ENCODE peak calls at places on chromosomes 6 and 20, in seven cellular contexts. One of them, this sample, is unnamed.

GRCh38 chr6:53793318-53793975 is 1.4 kb upstream of the LRRC1 start:
- DNase-seq in lower lobe of right lung: peak; percentile 72
- DNase-seq in aorta: peak; percentile 63
- DNase-seq in breast epithelium: peak; percentile 31
- DNase-seq in cardiac muscle cell: peak; percentile 68
- DNase-seq in lung: peak; percentile 75
- DNase-seq in adrenal gland: peak; percentile 39
- DNase-seq in this sample: peak; percentile 22

GRCh38 chr6:29627762-29628418 is 5.1 kb downstream of the GABBR1 start:
- DNase-seq in lung: peak; percentile 53
- DNase-seq in cardiac muscle cell: peak; percentile 95
- DNase-seq in lower lobe of right lung: peak; percentile 67
- DNase-seq in breast epithelium: peak; percentile 63
- DNase-seq in aorta: peak; percentile 87
- DNase-seq in adrenal gland: peak; percentile 61
- DNase-seq in this sample: peak; percentile 80

GRCh38 chr6:14630136-14630535 is 512.6 kb downstream of the CD83 start:
- DNase-seq in lower lobe of right lung: no peak
- DNase-seq in cardiac muscle cell: no peak
- DNase-seq in lung: no peak
- DNase-seq in breast epithelium: no peak
- DNase-seq in adrenal gland: no peak
- DNase-seq in aorta: no peak
- DNase-seq in this sample: no peak

GRCh38 chr6:74044417-74045096 is 348.6 kb downstream of the CD109 start:
- DNase-seq in aorta: no peak
- DNase-seq in breast epithelium: no peak
- DNase-seq in cardiac muscle cell: peak; percentile 57
- DNase-seq in lung: no peak
- DNase-seq in adrenal gland: no peak
- DNase-seq in lower lobe of right lung: no peak
- DNase-seq in this sample: no peak

GRCh38 chr6:19478992-19479391 is 358.2 kb upstream of the ID4 start:
- DNase-seq in aorta: no peak
- DNase-seq in adrenal gland: no peak
- DNase-seq in cardiac muscle cell: peak; percentile 18
- DNase-seq in lower lobe of right lung: no peak
- DNase-seq in lung: no peak
- DNase-seq in breast epithelium: no peak
- DNase-seq in this sample: no peak

GRCh38 chr6:43785904-43786303 is 15.9 kb downstream of the VEGFA start:
- DNase-seq in breast epithelium: no peak
- DNase-seq in cardiac muscle cell: no peak
- DNase-seq in adrenal gland: no peak
- DNase-seq in lower lobe of right lung: no peak
- DNase-seq in aorta: no peak
- DNase-seq in lung: no peak
- DNase-seq in this sample: no peak

GRCh38 chr20:13017235-13017634 is 8.5 kb downstream of the SPTLC3 start:
- DNase-seq in aorta: no peak
- DNase-seq in cardiac muscle cell: peak; percentile 68
- DNase-seq in lung: no peak
- DNase-seq in lower lobe of right lung: no peak
- DNase-seq in breast epithelium: no peak
- DNase-seq in adrenal gland: no peak
- DNase-seq in this sample: no peak

GRCh38 chr20:24705486-24705885 is 236.1 kb downstream of the SYNDIG1 start:
- DNase-seq in breast epithelium: no peak
- DNase-seq in lung: no peak
- DNase-seq in lower lobe of right lung: no peak
- DNase-seq in aorta: no peak
- DNase-seq in cardiac muscle cell: no peak
- DNase-seq in adrenal gland: no peak
- DNase-seq in this sample: no peak

GRCh38 chr20:221258-221830 is 5.7 kb upstream of the DEFB129 start:
- DNase-seq in aorta: no peak
- DNase-seq in adrenal gland: no peak
- DNase-seq in lung: no peak
- DNase-seq in cardiac muscle cell: no peak
- DNase-seq in lower lobe of right lung: no peak
- DNase-seq in breast epithelium: no peak
- DNase-seq in this sample: no peak

GRCh38 chr6:273441-274111 is 18.7 kb upstream of the DUSP22 start:
- DNase-seq in lung: no peak
- DNase-seq in breast epithelium: no peak
- DNase-seq in adrenal gland: no peak
- DNase-seq in lower lobe of right lung: no peak
- DNase-seq in cardiac muscle cell: peak; percentile 49
- DNase-seq in aorta: no peak
- DNase-seq in this sample: no peak

GRCh38 chr6:2196079-2196679 is 49.2 kb downstream of the GMDS start:
- DNase-seq in adrenal gland: peak; percentile 33
- DNase-seq in aorta: no peak
- DNase-seq in lower lobe of right lung: no peak
- DNase-seq in cardiac muscle cell: peak; percentile 80
- DNase-seq in lung: no peak
- DNase-seq in breast epithelium: no peak
- DNase-seq in this sample: no peak

GRCh38 chr6:111846511-111847409 is 26.5 kb downstream of the FYN start:
- DNase-seq in adrenal gland: no peak
- DNase-seq in lower lobe of right lung: no peak
- DNase-seq in aorta: no peak
- DNase-seq in breast epithelium: no peak
- DNase-seq in lung: no peak
- DNase-seq in cardiac muscle cell: no peak
- DNase-seq in this sample: peak; percentile 69

GRCh38 chr20:37729452-37729851 is 35.6 kb downstream of the CTNNBL1 start:
- DNase-seq in lower lobe of right lung: no peak
- DNase-seq in cardiac muscle cell: no peak
- DNase-seq in adrenal gland: no peak
- DNase-seq in breast epithelium: no peak
- DNase-seq in aorta: no peak
- DNase-seq in lung: no peak
- DNase-seq in this sample: no peak
- H3K9me3 ChIP-seq in lower lobe of right lung: no peaks in the 10 kb centered on the region
- H3K9me3 ChIP-seq in cardiac muscle cell: no peaks in the 10 kb centered on the region
- H3K9me3 ChIP-seq in adrenal gland: no peaks in the 10 kb centered on the region
- H3K9me3 ChIP-seq in breast epithelium: no peaks in the 10 kb centered on the region
- H3K9me3 ChIP-seq in aorta: no peaks in the 10 kb centered on the region
- H3K9me3 ChIP-seq in lung: no peaks in the 10 kb centered on the region
- H3K9me3 ChIP-seq in this sample: no peaks in the 10 kb centered on the region

DNA sequence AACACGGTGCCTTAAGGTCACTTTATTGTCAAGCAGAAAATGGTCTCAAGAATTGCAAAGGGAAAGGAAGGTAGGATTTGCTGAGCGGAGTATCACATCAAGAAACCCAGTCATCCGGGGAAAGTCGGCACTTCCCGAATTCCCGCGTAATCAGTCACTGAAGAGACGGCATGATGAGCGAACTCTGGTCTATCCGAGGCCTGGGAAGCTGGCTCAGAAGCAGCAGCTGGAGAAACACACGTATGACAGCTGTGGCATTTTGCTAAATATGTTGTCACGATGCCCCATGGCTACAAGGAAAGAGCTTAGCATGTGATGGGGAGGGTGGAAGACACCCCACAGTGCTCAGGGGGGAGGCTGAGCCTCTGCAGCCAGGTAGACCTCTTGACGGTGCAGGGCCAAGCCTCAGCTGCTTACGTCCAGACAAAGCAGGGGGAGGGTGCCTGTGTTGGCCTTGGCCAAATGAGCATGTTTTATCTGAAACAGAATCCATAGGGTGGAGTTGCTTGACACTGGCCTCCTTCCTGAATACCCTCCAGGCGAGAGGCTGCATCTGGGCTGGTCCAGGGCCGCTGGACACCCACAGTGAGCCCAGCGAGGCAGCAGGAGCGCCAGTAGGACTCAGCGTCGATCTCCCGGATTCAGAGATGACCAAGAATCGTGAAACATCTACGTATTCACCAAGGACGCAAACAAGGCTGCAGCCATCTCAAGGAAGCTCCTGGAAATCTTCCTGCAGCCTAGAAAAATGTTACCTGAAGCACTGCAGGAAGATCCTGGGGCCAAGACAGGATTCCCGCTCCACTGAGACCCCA is 118.8 kb upstream of the AFDN start:
- DNase-seq in lower lobe of right lung: no peak
- DNase-seq in breast epithelium: no peak
- DNase-seq in lung: no peak
- DNase-seq in aorta: no peak
- DNase-seq in cardiac muscle cell: no peak
- DNase-seq in adrenal gland: no peak
- DNase-seq in this sample: no peak
- H3K9me3 ChIP-seq in lower lobe of right lung: no peaks in the 10 kb centered on the region
- H3K9me3 ChIP-seq in breast epithelium: no peaks in the 10 kb centered on the region
- H3K9me3 ChIP-seq in lung: no peaks in the 10 kb centered on the region
- H3K9me3 ChIP-seq in aorta: no peaks in the 10 kb centered on the region
- H3K9me3 ChIP-seq in cardiac muscle cell: no peaks in the 10 kb centered on the region
- H3K9me3 ChIP-seq in adrenal gland: no peaks in the 10 kb centered on the region
- H3K9me3 ChIP-seq in this sample: no peaks in the 10 kb centered on the region

GRCh38 chr20:59677586-59677985 is 73.2 kb downstream of the PHACTR3 start:
- DNase-seq in lung: no peak
- DNase-seq in adrenal gland: no peak
- DNase-seq in aorta: no peak
- DNase-seq in lower lobe of right lung: no peak
- DNase-seq in breast epithelium: no peak
- DNase-seq in cardiac muscle cell: no peak
- DNase-seq in this sample: no peak
- H3K9me3 ChIP-seq in lung: no peaks in the 10 kb centered on the region
- H3K9me3 ChIP-seq in adrenal gland: no peaks in the 10 kb centered on the region
- H3K9me3 ChIP-seq in aorta: no peaks in the 10 kb centered on the region
- H3K9me3 ChIP-seq in lower lobe of right lung: no peaks in the 10 kb centered on the region
- H3K9me3 ChIP-seq in breast epithelium: no peaks in the 10 kb centered on the region
- H3K9me3 ChIP-seq in cardiac muscle cell: no peaks in the 10 kb centered on the region
- H3K9me3 ChIP-seq in this sample: no peaks in the 10 kb centered on the region

GRCh38 chr20:42708261-42708660 is 481.4 kb downstream of the PTPRT start:
- DNase-seq in lower lobe of right lung: no peak
- DNase-seq in breast epithelium: no peak
- DNase-seq in lung: no peak
- DNase-seq in adrenal gland: no peak
- DNase-seq in cardiac muscle cell: no peak
- DNase-seq in aorta: no peak
- DNase-seq in this sample: no peak
- H3K9me3 ChIP-seq in lower lobe of right lung: peaks cover 6% of the 10 kb centered on the region
- H3K9me3 ChIP-seq in breast epithelium: peaks cover 9% of the 10 kb centered on the region
- H3K9me3 ChIP-seq in lung: peaks cover 13% of the 10 kb centered on the region
- H3K9me3 ChIP-seq in adrenal gland: no peaks in the 10 kb centered on the region
- H3K9me3 ChIP-seq in cardiac muscle cell: no peaks in the 10 kb centered on the region
- H3K9me3 ChIP-seq in aorta: peaks cover 3% of the 10 kb centered on the region
- H3K9me3 ChIP-seq in this sample: peaks cover 2% of the 10 kb centered on the region

GRCh38 chr6:170083236-170084051 is 207.4 kb downstream of the DLL1 start:
- DNase-seq in cardiac muscle cell: no peak
- DNase-seq in breast epithelium: no peak
- DNase-seq in lung: no peak
- DNase-seq in lower lobe of right lung: peak; percentile 35
- DNase-seq in aorta: peak; percentile 32
- DNase-seq in adrenal gland: peak; percentile 3
- DNase-seq in this sample: no peak

GRCh38 chr6:170085475-170086401 is 205.1 kb downstream of the DLL1 start:
- DNase-seq in cardiac muscle cell: no peak
- DNase-seq in adrenal gland: peak; percentile 6
- DNase-seq in lower lobe of right lung: peak; percentile 19
- DNase-seq in breast epithelium: no peak
- DNase-seq in lung: no peak
- DNase-seq in aorta: peak; percentile 36
- DNase-seq in this sample: no peak

GRCh38 chr6:170082067-170082466 is 208.8 kb downstream of the DLL1 start:
- DNase-seq in aorta: peak; percentile 37
- DNase-seq in lung: no peak
- DNase-seq in cardiac muscle cell: no peak
- DNase-seq in lower lobe of right lung: peak; percentile 31
- DNase-seq in breast epithelium: no peak
- DNase-seq in adrenal gland: peak; percentile 3
- DNase-seq in this sample: peak; percentile 1

GRCh38 chr6:170082531-170083187 is 208.2 kb downstream of the DLL1 start:
- DNase-seq in lung: no peak
- DNase-seq in lower lobe of right lung: peak; percentile 24
- DNase-seq in cardiac muscle cell: no peak
- DNase-seq in aorta: no peak
- DNase-seq in breast epithelium: no peak
- DNase-seq in adrenal gland: peak; percentile 9
- DNase-seq in this sample: no peak

GRCh38 chr6:170084166-170084730 is 206.6 kb downstream of the DLL1 start:
- DNase-seq in breast epithelium: no peak
- DNase-seq in aorta: no peak
- DNase-seq in lung: no peak
- DNase-seq in lower lobe of right lung: peak; percentile 23
- DNase-seq in adrenal gland: peak; percentile 6
- DNase-seq in cardiac muscle cell: no peak
- DNase-seq in this sample: no peak
- H3K9me3 ChIP-seq in breast epithelium: no peaks in the 10 kb centered on the region
- H3K9me3 ChIP-seq in aorta: no peaks in the 10 kb centered on the region
- H3K9me3 ChIP-seq in lung: no peaks in the 10 kb centered on the region
- H3K9me3 ChIP-seq in lower lobe of right lung: no peaks in the 10 kb centered on the region
- H3K9me3 ChIP-seq in adrenal gland: no peaks in the 10 kb centered on the region
- H3K9me3 ChIP-seq in cardiac muscle cell: no peaks in the 10 kb centered on the region
- H3K9me3 ChIP-seq in this sample: no peaks in the 10 kb centered on the region